ENCODE peak calls at places on chromosome 11, in five cellular contexts. C is neuronal stem cell, B is Caco-2, U is gastrocnemius medialis, K is right lobe of liver. W is an unnamed sample. For H3K9me3, the result is how much of the 10 kb centered on the place peaks cover.

GRCh38 chr11:95066721-95067041 is at the start of gene SRSF8:
- DNase-seq in C (no peak), B (no peak), U (no peak), K (no peak), W (no peak)

GRCh38 chr11:96213500-96213899 is 129.5 kb downstream of the MAML2 start:
- DNase-seq in C (no peak), B (no peak), U (no peak), K (no peak), W (no peak)

GRCh38 chr11:87463486-87464102 is 425.9 kb downstream of the TMEM135 start:
- DNase-seq in C (peak), B (peak), U (no peak), K (no peak), W (peak)

GRCh38 chr11:131629925-131630324 is 259.5 kb downstream of the NTM start:
- DNase-seq in C (no peak), B (no peak), U (no peak), K (no peak), W (no peak)

GRCh38 chr11:12526789-12527188 is 147.4 kb upstream of the TEAD1 start:
- DNase-seq in C (no peak), B (no peak), U (no peak), K (no peak), W (no peak)

GRCh38 chr11:79200398-79201070 is 240.3 kb downstream of the TENM4 start:
- DNase-seq in C (no peak), B (no peak), U (no peak), K (no peak), W (no peak)

GRCh38 chr11:122784325-122785155 is 53.8 kb upstream of the CRTAM start:
- DNase-seq in C (no peak), B (no peak), U (peak), K (no peak), W (no peak)

GRCh38 chr11:57515332-57516060 is at the start of gene SLC43A1:
- DNase-seq in C (no peak), B (peak), U (peak), K (peak), W (peak)

GRCh38 chr11:117809236-117810055 is 12.4 kb upstream of the DSCAML1 start:
- DNase-seq in C (peak), B (peak), U (no peak), K (no peak), W (peak)

GRCh38 chr11:68854273-68854958 is 12.7 kb upstream of the CPT1A start:
- DNase-seq in C (no peak), B (no peak), U (no peak), K (no peak), W (no peak)

GRCh38 chr11:34613462-34614183 is 7.3 kb upstream of the EHF start:
- DNase-seq in C (no peak), B (no peak), U (no peak), K (no peak), W (no peak)

GRCh38 chr11:95671768-95672167 is 117.8 kb downstream of the FAM76B start:
- DNase-seq in C (no peak), B (no peak), U (no peak), K (no peak), W (no peak)

GRCh38 chr11:69625476-69625875 is 15.5 kb upstream of the CCND1 start:
- DNase-seq in C (no peak), B (no peak), U (no peak), K (no peak), W (no peak)

GRCh38 chr11:1754376-1755150 is 4.2 kb upstream of the IFITM10 start:
- DNase-seq in C (no peak), B (no peak), U (no peak), K (peak), W (peak)

DNA sequence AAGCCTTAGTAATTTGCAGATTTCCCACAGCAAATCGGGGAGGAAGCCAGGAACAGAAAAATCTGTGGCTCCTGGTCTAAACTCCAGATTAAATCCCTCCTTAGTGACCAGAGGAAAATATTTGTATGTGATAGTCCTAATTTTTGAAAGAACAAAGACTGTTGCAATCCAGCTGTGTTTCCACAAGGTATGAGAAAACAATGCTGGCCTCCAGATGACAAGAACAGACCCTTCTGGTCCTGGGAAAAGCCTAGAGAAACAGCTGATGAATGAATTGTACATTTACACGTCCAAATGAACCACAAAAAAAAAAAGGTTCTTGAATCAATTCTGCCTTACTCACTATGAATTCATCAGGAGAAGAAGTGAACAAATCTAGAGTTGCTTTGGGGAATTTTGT is 63.7 kb downstream of the ETS1 start:
- DNase-seq in C (no peak), B (no peak), U (no peak), K (no peak), W (no peak)
- H3K4me3 ChIP-seq in C (no peak), B (no peak), U (no peak), K (no peak), W (no peak)

GRCh38 chr11:111823131-111823530 is 48.2 kb downstream of the ALG9 start:
- DNase-seq in C (no peak), B (no peak), U (no peak), K (no peak), W (no peak)

GRCh38 chr11:111820059-111820375 is 51.4 kb downstream of the ALG9 start:
- DNase-seq in C (no peak), B (no peak), U (no peak), K (no peak), W (no peak)

GRCh38 chr11:111819161-111820058 is 52.0 kb downstream of the ALG9 start:
- DNase-seq in C (no peak), B (no peak), U (peak), K (no peak), W (peak)

GRCh38 chr11:111826322-111826950 is 44.9 kb downstream of the ALG9 start:
- DNase-seq in C (no peak), B (no peak), U (no peak), K (no peak), W (no peak)

GRCh38 chr11:111823629-111824028 is 47.8 kb downstream of the ALG9 start:
- DNase-seq in C (no peak), B (no peak), U (no peak), K (peak), W (no peak)
- H3K9me3 ChIP-seq in C (under half), B (under half), U (under half), K (under half), W (under half)

GRCh38 chr11:289706-290620 is 1.0 kb downstream of the PGGHG start:
- DNase-seq in C (no peak), B (peak), U (no peak), K (peak), W (no peak)
- H3K4me3 ChIP-seq in C (peak), B (peak), U (peak), K (peak), W (no peak)

GRCh38 chr11:48207881-48208280 is 8.7 kb upstream of the OR4B1 start:
- DNase-seq in C (no peak), B (no peak), U (no peak), K (no peak), W (no peak)
- H3K9me3 ChIP-seq in C (under half), B (under half), U (under half), K (under half), W (under half)

GRCh38 chr11:116786360-116786759 is 1.5 kb downstream of the ZPR1 start:
- DNase-seq in C (no peak), B (no peak), U (no peak), K (no peak), W (no peak)

GRCh38 chr11:116787436-116787785 is 412 bp downstream of the ZPR1 start:
- DNase-seq in C (no peak), B (no peak), U (no peak), K (no peak), W (no peak)

GRCh38 chr11:116788534-116788933 is 711 bp upstream of the ZPR1 start:
- DNase-seq in C (no peak), B (no peak), U (no peak), K (no peak), W (no peak)

GRCh38 chr11:116787786-116788486 is at the start of gene ZPR1:
- DNase-seq in C (peak), B (peak), U (peak), K (peak), W (peak)

GRCh38 chr11:116786966-116787365 is 857 bp downstream of the ZPR1 start:
- DNase-seq in C (no peak), B (no peak), U (no peak), K (no peak), W (no peak)
- H3K4me3 ChIP-seq in C (peak), B (peak), U (peak), K (peak), W (no peak)

GRCh38 chr11:31823372-31824371 is 12.6 kb upstream of the PAX6 start:
- DNase-seq in C (no peak), B (no peak), U (no peak), K (no peak), W (no peak)
- H3K9me3 ChIP-seq in C (under half), B (under half), U (under half), K (under half), W (under half)

GRCh38 chr11:61027141-61027840 is 55.8 kb downstream of the CD6 start:
- DNase-seq in C (no peak), B (no peak), U (no peak), K (no peak), W (no peak)
- H3K4me3 ChIP-seq in C (no peak), B (no peak), U (no peak), K (no peak), W (no peak)

DNA sequence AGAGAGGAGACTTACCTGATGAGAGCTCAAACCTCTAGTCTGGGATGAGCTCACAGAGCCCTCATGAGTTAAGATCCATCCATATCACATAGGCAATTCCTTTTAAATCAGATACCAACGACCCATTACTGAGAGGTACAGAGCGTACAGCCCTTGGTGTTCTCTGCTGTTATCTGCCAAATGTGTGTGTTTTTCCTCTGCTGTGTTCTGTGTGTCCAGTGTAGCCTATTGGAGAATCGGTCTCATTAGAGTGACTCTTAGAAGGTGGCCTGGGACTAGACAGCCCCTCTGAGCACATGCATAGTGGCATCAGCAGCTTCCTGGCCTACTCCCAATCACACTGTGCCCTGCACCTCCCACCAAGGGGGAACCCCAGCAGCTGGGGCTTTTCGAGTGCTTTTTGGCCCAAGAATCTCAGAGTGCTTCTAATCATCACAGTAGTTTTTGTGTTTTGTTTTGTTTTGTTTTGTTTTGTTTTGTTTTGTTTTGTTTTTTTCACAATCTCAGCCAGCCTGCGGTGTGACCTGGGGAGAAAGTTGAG is 25.5 kb downstream of the TP53AIP1 start:
- DNase-seq in C (no peak), B (no peak), U (no peak), K (no peak), W (no peak)
- H3K9me3 ChIP-seq in C (under half), B (under half), U (under half), K (under half), W (under half)

GRCh38 chr11:61021661-61022212 is 50.3 kb downstream of the CD6 start:
- DNase-seq in C (no peak), B (no peak), U (no peak), K (no peak), W (peak)
- H3K4me3 ChIP-seq in C (no peak), B (peak), U (no peak), K (no peak), W (no peak)